ENCODE peak calls at places on chromosome 9, in seven cellular contexts. W is AML-193; G is Right ventricle myocardium superior; T is astrocyte of the cerebellum; C is fibroblast of villous mesenchyme; H is activated effector memory CD4-positive, alpha-beta T cell treated with anti-CD3 and anti-CD28 coated beads, Interleukin-2, amount 50 U/mL, for 16 hours; N is left kidney. Z is an unnamed sample.
A peak's percentile ranks its signal among the peaks of the same experiment; 100 is the strongest.

GRCh38 chr9:93860694-93861658 is 94.2 kb downstream of the BARX1 start:
- DNase-seq in W (no peak), T (no peak), C (no peak), G (no peak), H (no peak), N (peak; percentile 70), Z (no peak)

GRCh38 chr9:119768266-119768665 is 399.0 kb upstream of the BRINP1 start:
- DNase-seq in N (no peak), H (no peak), G (no peak), C (no peak), T (no peak), W (no peak), Z (no peak)

GRCh38 chr9:98572054-98572627 is 136.6 kb downstream of the GABBR2 start:
- DNase-seq in W (no peak), T (no peak), C (no peak), N (peak; percentile 39), H (no peak), G (no peak), Z (no peak)

GRCh38 chr9:105886136-105886535 is 191.8 kb downstream of the TMEM38B start:
- DNase-seq in N (no peak), H (no peak), T (no peak), G (no peak), W (no peak), C (no peak), Z (no peak)

GRCh38 chr9:129283290-129283691 is 105.2 kb upstream of the IER5L start:
- DNase-seq in G (no peak), T (no peak), C (no peak), W (no peak), H (peak; percentile 51), N (no peak), Z (no peak)

GRCh38 chr9:133147412-133148271 is 16.1 kb downstream of the GBGT1 start:
- DNase-seq in T (no peak), W (peak; percentile 63), G (peak; percentile 88), N (peak; percentile 91), C (peak; percentile 58), H (peak; percentile 94), Z (peak; percentile 55)

GRCh38 chr9:36878161-36878560 is 155.9 kb downstream of the PAX5 start:
- DNase-seq in G (no peak), H (no peak), C (no peak), N (peak; percentile 56), T (no peak), W (no peak), Z (no peak)

GRCh38 chr9:3526903-3527652 is 1.3 kb upstream of the RFX3 start:
- DNase-seq in C (peak; percentile 39), H (no peak), T (no peak), W (no peak), G (no peak), N (no peak), Z (peak; percentile 13)

GRCh38 chr9:36728651-36729520 is 156.2 kb downstream of the MELK start:
- DNase-seq in G (peak; percentile 58), C (peak; percentile 74), T (peak; percentile 59), N (peak; percentile 88), W (peak; percentile 42), H (peak; percentile 88), Z (peak; percentile 17)

GRCh38 chr9:127360205-127360604 is 36.8 kb upstream of the SLC2A8 start:
- DNase-seq in T (no peak), N (no peak), H (no peak), W (no peak), G (no peak), C (no peak), Z (no peak)

GRCh38 chr9:92481029-92481633 is 1.2 kb downstream of the ASPN start:
- DNase-seq in C (no peak), T (no peak), W (no peak), H (no peak), G (no peak), N (no peak), Z (no peak)

GRCh38 chr9:117744856-117745389 is 40.7 kb downstream of the TLR4 start:
- DNase-seq in W (no peak), G (peak; percentile 47), T (no peak), N (peak; percentile 69), H (no peak), C (no peak), Z (no peak)

GRCh38 chr9:93024986-93025630 is 33.4 kb upstream of the SUSD3 start:
- DNase-seq in N (no peak), H (peak; percentile 62), T (no peak), C (no peak), W (no peak), G (peak; percentile 28), Z (no peak)

GRCh38 chr9:136994180-136994884 is 2.0 kb downstream of the CLIC3 start:
- DNase-seq in N (no peak), T (no peak), W (no peak), G (no peak), H (no peak), C (no peak), Z (no peak)

Z was measured in NK-92 treated with Interleukin-12 subunit alpha and Interleukin-12 subunit beta, amount 100 ng/mL, for 24 hours.